ENCODE peak calls at places on chromosomes 2 and 18, in five cellular contexts. D is AG04450, M is body of pancreas, N is cardiac muscle cell, Y is A549. X is an unnamed sample.

GRCh38 chr2:120134263-120134662 is 88.9 kb downstream of the TMEM185B start:
- DNase-seq in Y (peak; percentile 78), N (no peak), D (peak; percentile 88), M (no peak), X (peak; percentile 74)

GRCh38 chr2:189552991-189553404 is 27.6 kb downstream of the SLC40A1 start:
- DNase-seq in N (no peak), Y (peak; percentile 37), D (no peak), M (no peak), X (no peak)

GRCh38 chr2:60998628-60999545 is 18.6 kb upstream of the PEX13 start:
- DNase-seq in M (no peak), Y (peak; percentile 67), N (peak; percentile 60), D (peak; percentile 13), X (peak; percentile 73)

GRCh38 chr2:113258748-113259147 is 20.0 kb downstream of the PAX8 start:
- DNase-seq in M (no peak), Y (no peak), N (no peak), D (no peak), X (no peak)

GRCh38 chr2:197915548-197916265 is 111.3 kb downstream of the PLCL1 start:
- DNase-seq in M (no peak), D (peak; percentile 32), N (peak; percentile 72), Y (no peak), X (peak; percentile 93)

GRCh38 chr18:58529714-58530354 is 99.1 kb downstream of the ALPK2 start:
- DNase-seq in M (peak; percentile 77), N (peak; percentile 68), Y (peak; percentile 61), D (peak; percentile 24), X (peak; percentile 75)

GRCh38 chr2:143284087-143284675 is 155.0 kb downstream of the ARHGAP15 start:
- DNase-seq in N (peak; percentile 72), Y (peak; percentile 51), M (peak; percentile 21), D (no peak), X (peak; percentile 62)

GRCh38 chr2:118589726-118590125 is 257.7 kb downstream of the EN1 start:
- DNase-seq in N (no peak), D (no peak), M (no peak), Y (no peak), X (no peak)

GRCh38 chr2:121596221-121597080 is 52.8 kb downstream of the CLASP1 start:
- DNase-seq in D (peak; percentile 7), M (peak; percentile 53), Y (peak; percentile 60), N (peak; percentile 37), X (peak; percentile 65)

GRCh38 chr2:38505779-38506178 is 96.9 kb downstream of the HNRNPLL start:
- DNase-seq in Y (peak; percentile 29), N (no peak), M (peak; percentile 48), D (peak; percentile 52), X (peak; percentile 74)

GRCh38 chr2:117470311-117471095 is 344.0 kb upstream of the DDX18 start:
- DNase-seq in Y (peak; percentile 39), N (peak; percentile 68), D (no peak), M (peak; percentile 67), X (peak; percentile 5)

GRCh38 chr2:101473911-101474751 is 781 bp downstream of the RFX8 start:
- DNase-seq in N (peak; percentile 55), M (peak; percentile 29), Y (no peak), D (no peak), X (peak; percentile 63)

GRCh38 chr2:191187105-191187829 is 36.5 kb upstream of the STAT4 start:
- DNase-seq in M (no peak), N (no peak), Y (no peak), D (no peak), X (no peak)

GRCh38 chr18:74255022-74255658 is 36.6 kb downstream of the CYB5A start:
- DNase-seq in N (no peak), D (no peak), Y (no peak), M (peak; percentile 60), X (no peak)

GRCh38 chr2:210539578-210540416 is 16.6 kb upstream of the CPS1 start:
- DNase-seq in N (no peak), D (no peak), Y (no peak), M (no peak), X (no peak)
- H3K4me3 ChIP-seq in N (no peak overlapping the region), D (no peak overlapping the region), Y (no peak overlapping the region), M (no peak overlapping the region), X (no peak overlapping the region)

GRCh38 chr2:236311286-236311685 is 47.1 kb upstream of the ASB18 start:
- DNase-seq in M (no peak), Y (no peak), D (no peak), N (no peak), X (no peak)

GRCh38 chr2:236305964-236306605 is 41.9 kb upstream of the ASB18 start:
- DNase-seq in N (no peak), Y (no peak), M (no peak), D (no peak), X (no peak)

GRCh38 chr2:236306825-236307540 is 42.8 kb upstream of the ASB18 start:
- DNase-seq in N (no peak), M (no peak), Y (no peak), D (no peak), X (no peak)

GRCh38 chr2:236308855-236309668 is 44.9 kb upstream of the ASB18 start:
- DNase-seq in D (no peak), Y (no peak), M (no peak), N (no peak), X (no peak)

DNA sequence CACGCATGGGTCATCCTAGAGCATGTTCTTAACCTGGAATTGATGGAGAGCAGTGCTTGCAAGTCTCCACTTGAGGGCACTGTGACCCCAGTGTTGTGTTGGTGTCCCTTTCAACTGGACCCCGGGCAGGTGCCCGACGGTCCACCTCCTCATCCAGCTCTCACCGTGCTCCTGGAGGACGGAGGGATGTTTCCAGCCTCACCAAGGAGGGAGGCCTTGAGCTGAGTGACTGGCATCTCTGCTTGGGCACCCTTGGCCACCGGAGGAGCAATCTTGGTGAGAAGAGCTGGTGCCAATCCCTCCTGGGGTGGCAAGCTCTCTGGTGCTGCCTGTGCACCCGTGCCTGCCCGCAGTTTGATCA is 45.4 kb upstream of the ASB18 start:
- DNase-seq in N (peak; percentile 58), M (no peak), D (no peak), Y (peak; percentile 37), X (peak; percentile 2)
- TF ChIP-seq CTCF in N (peak; percentile 59), M (peak; percentile 23), D (no peak), Y (peak; percentile 50), X (no peak)

GRCh38 chr2:231680992-231681852 is 27.1 kb upstream of the PTMA start:
- DNase-seq in M (peak; percentile 91), Y (peak; percentile 74), D (peak; percentile 57), N (peak; percentile 94), X (peak; percentile 63)

GRCh38 chr2:231677632-231678104 is 30.7 kb upstream of the PTMA start:
- DNase-seq in M (peak; percentile 92), N (peak; percentile 84), Y (peak; percentile 85), D (no peak), X (peak; percentile 86)

GRCh38 chr2:231680284-231680991 is 27.9 kb upstream of the PTMA start:
- DNase-seq in M (peak; percentile 58), N (no peak), Y (no peak), D (no peak), X (no peak)

GRCh38 chr2:231679131-231679530 is 29.2 kb upstream of the PTMA start:
- DNase-seq in M (no peak), Y (no peak), D (no peak), N (no peak), X (no peak)

DNA sequence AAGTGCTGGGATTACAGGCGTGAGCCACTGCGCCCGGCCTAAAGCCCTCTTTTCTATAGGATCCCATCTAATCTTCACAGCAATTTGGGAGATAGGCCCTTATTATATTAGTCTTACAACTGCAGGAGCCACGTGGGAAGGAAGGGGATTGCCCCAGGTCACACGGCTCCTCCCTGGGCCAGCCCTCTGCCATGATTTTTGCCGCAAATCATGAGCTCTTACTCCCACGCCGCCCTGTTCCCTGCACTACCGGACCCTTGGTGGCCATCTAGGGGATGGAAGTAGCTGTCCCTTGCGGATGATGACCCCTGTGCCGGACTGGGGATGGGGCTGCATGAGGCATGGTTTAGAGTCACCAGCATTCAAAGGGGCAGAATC is 28.4 kb upstream of the PTMA start:
- DNase-seq in N (no peak), D (no peak), Y (no peak), M (no peak), X (no peak)
- H3K4me3 ChIP-seq in N (no peak overlapping the region), D (no peak overlapping the region), Y (no peak overlapping the region), M (no peak overlapping the region), X (no peak overlapping the region)

GRCh38 chr18:657311-657997 is at the start of gene TYMS:
- DNase-seq in D (no peak), M (peak; percentile 60), N (peak; percentile 79), Y (peak; percentile 85), X (peak; percentile 50)
- TF ChIP-seq CTCF in D (peak; percentile 15), M (no peak), N (no peak), Y (no peak), X (no peak)

DNA sequence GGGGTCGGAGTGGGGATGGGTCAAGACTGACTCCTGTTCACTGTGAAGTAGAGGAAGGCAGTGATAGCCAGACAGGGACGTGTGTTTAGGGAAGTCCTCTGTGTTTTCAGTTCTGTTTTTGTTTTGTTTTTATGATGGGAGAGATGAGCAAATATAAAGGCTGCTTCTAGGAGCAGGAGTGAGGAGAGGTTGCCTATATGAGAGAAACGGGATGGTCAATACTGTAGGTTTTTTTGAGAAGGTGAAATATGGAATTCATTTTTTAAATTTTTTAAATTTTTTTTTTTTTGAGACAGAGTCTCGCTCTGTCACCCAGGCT is 3.8 kb upstream of the RMC1 start:
- DNase-seq in Y (no peak), D (no peak), M (no peak), N (no peak), X (no peak)
- H3K4me3 ChIP-seq in Y (no peak overlapping the region), D (no peak overlapping the region), M (no peak overlapping the region), N (no peak overlapping the region), X (no peak overlapping the region)

GRCh38 chr18:62876106-62876505 is 160.8 kb downstream of the PHLPP1 start:
- DNase-seq in N (no peak), M (no peak), D (no peak), Y (peak; percentile 37), X (no peak)

GRCh38 chr18:62878305-62878704 is 163.0 kb downstream of the PHLPP1 start:
- DNase-seq in M (no peak), Y (peak; percentile 13), N (no peak), D (no peak), X (peak; percentile 15)

GRCh38 chr18:62876828-62877227 is 161.5 kb downstream of the PHLPP1 start:
- DNase-seq in Y (no peak), M (no peak), D (no peak), N (no peak), X (no peak)

GRCh38 chr18:62875320-62875719 is 160.0 kb downstream of the PHLPP1 start:
- DNase-seq in M (no peak), D (no peak), N (no peak), Y (no peak), X (no peak)

GRCh38 chr18:62877448-62878221 is 162.3 kb downstream of the PHLPP1 start:
- DNase-seq in M (no peak), N (peak; percentile 71), Y (peak; percentile 38), D (no peak), X (peak; percentile 42)
- TF ChIP-seq CTCF in M (no peak), N (peak; percentile 29), Y (no peak), D (peak; percentile 14), X (no peak)

DNA sequence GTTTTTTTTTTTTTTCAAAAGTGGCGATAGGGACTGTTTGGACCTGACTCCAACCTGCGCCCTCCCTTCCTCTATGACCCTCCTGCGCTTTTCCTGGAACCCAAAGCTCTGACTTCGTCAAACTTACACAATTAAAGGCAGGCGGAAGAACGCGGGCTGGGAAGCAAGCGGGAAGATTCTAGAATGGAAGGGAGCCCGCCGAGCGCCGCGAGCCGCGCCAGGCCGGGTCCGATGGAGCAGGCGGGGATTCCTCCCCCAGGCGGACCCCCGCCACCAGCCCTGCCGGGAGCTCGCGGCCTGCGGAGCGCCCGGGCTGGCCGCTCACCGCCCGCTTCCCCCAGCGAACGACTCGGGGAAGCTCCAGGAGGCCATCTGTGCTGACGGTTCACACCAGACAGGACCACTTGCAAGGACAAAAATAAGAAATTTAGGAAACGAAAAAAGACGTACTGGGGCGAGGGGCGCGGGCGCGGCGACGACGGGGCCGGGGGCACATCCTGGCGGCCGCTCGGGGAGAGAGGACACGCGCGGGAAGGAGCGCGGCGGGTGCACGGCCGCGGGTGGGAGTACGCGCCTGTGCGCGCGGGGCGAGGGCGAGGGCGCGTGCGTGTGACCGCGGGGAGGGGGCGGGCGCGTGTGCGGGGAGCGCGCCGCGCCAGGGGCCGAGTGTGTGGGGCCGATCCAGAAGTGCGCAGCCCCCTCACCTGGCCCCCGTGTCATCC is 1.1 kb upstream of the SALL3 start:
- DNase-seq in Y (no peak), N (no peak), D (no peak), M (no peak), X (no peak)
- H3K4me3 ChIP-seq in Y (no peak overlapping the region), N (peak overlapping the region; percentile 33), D (no peak overlapping the region), M (no peak overlapping the region), X (no peak overlapping the region)